ENCODE peak calls at places on chromosomes 5 and 9, in six cellular contexts. B is neural crest cell; D is endothelial cell of umbilical vein; R is activated CD4-positive, alpha-beta T cell treated with anti-CD3 and anti-CD28 coated beads, Interleukin-2, amount 50 U/mL, for 1 hour; Z is thoracic aorta; A is T47D. V is an unnamed sample.

GRCh38 chr5:16568875-16569580 is 47.8 kb downstream of the RETREG1 start:
- DNase-seq in D (no peak), R (no peak), A (no peak), B (no peak), Z (no peak), V (peak; percentile 31)

GRCh38 chr9:95494416-95495371 is 22.1 kb downstream of the PTCH1 start:
- DNase-seq in A (no peak), D (no peak), B (no peak), Z (no peak), R (peak; percentile 84), V (no peak)

GRCh38 chr5:73625905-73626811 is at the start of gene ARHGEF28:
- DNase-seq in A (peak; percentile 87), R (peak; percentile 11), Z (peak; percentile 2), B (peak; percentile 18), D (peak; percentile 47), V (no peak)

GRCh38 chr5:176536132-176536901 is 885 bp downstream of the RNF44 start:
- DNase-seq in Z (peak; percentile 53), R (peak; percentile 79), D (peak; percentile 82), B (peak; percentile 65), A (no peak), V (peak; percentile 35)

GRCh38 chr5:92761585-92761984 is 819.4 kb downstream of the NR2F1-AS1 start:
- DNase-seq in D (no peak), A (no peak), R (no peak), B (no peak), Z (no peak), V (no peak)

GRCh38 chr9:128372188-128372641 is 1.0 kb downstream of the URM1 start:
- DNase-seq in R (no peak), B (no peak), D (peak; percentile 60), Z (no peak), A (no peak), V (no peak)

GRCh38 chr5:151684690-151685361 is 1.9 kb downstream of the SPARC start:
- DNase-seq in R (no peak), B (peak; percentile 57), D (peak; percentile 92), A (no peak), Z (no peak), V (peak; percentile 92)

GRCh38 chr5:1726469-1726865 is 73.2 kb downstream of the MRPL36 start:
- DNase-seq in Z (no peak), R (no peak), A (no peak), D (no peak), B (no peak), V (no peak)

GRCh38 chr5:43396762-43397304 is 15.4 kb downstream of the CCL28 start:
- DNase-seq in R (peak; percentile 47), D (peak; percentile 26), B (no peak), A (no peak), Z (no peak), V (no peak)

GRCh38 chr5:88952344-88952743 is 69.4 kb upstream of the MEF2C start:
- DNase-seq in Z (no peak), R (no peak), B (no peak), A (no peak), D (peak; percentile 7), V (no peak)

GRCh38 chr9:129239946-129240490 is 62.0 kb upstream of the IER5L start:
- DNase-seq in B (no peak), D (no peak), A (no peak), Z (no peak), R (no peak), V (no peak)

GRCh38 chr9:136964171-136964689 is 12.2 kb downstream of the LCN12 start:
- DNase-seq in A (no peak), D (no peak), B (no peak), R (no peak), Z (no peak), V (no peak)

GRCh38 chr5:89293849-89294248 is 410.9 kb upstream of the MEF2C start:
- DNase-seq in D (no peak), Z (no peak), B (no peak), A (no peak), R (no peak), V (peak; percentile 32)

GRCh38 chr5:72624641-72625236 is 117.5 kb upstream of the ZNF366 start:
- DNase-seq in A (no peak), Z (no peak), R (no peak), B (no peak), D (peak; percentile 83), V (peak; percentile 84)

GRCh38 chr9:98215821-98216220 is 23.4 kb upstream of the CORO2A start:
- DNase-seq in B (peak; percentile 54), R (peak; percentile 19), A (peak; percentile 43), Z (no peak), D (peak; percentile 12), V (no peak)

GRCh38 chr5:72183231-72183630 is 76.0 kb downstream of the MAP1B start:
- DNase-seq in D (no peak), R (no peak), B (no peak), Z (no peak), A (no peak), V (no peak)